ENCODE peak calls at places on chromosomes 12 and 14, in four cellular contexts. M is HepG2, E is K562, U is H1. B is an unnamed sample.
A peak's percentile ranks its signal among the peaks of the same experiment; 100 is the strongest.

GRCh38 chr12:55703976-55704761 is 3.5 kb downstream of the ITGA7 start:
- DNase-seq in M (no peak), E (no peak), U (no peak), B (peak; percentile 43)

GRCh38 chr12:47715877-47716548 is 9.3 kb downstream of the ENDOU start:
- DNase-seq in M (no peak), U (no peak), E (no peak), B (no peak)

GRCh38 chr12:131628766-131629448 is 82.0 kb upstream of the SFSWAP start:
- DNase-seq in U (no peak), E (no peak), M (no peak), B (no peak)

GRCh38 chr12:106113042-106113441 is 25.7 kb downstream of the NUAK1 start:
- DNase-seq in U (no peak), E (no peak), M (no peak), B (no peak)

GRCh38 chr12:94263011-94263786 is 114.8 kb downstream of the PLXNC1 start:
- DNase-seq in E (no peak), U (no peak), M (no peak), B (no peak)

GRCh38 chr14:74705607-74706006 is 7.3 kb downstream of the AREL1 start:
- DNase-seq in U (no peak), M (no peak), E (no peak), B (no peak)

GRCh38 chr14:64673748-64674147 is 30.5 kb upstream of the PLEKHG3 start:
- DNase-seq in E (no peak), U (no peak), M (no peak), B (no peak)

GRCh38 chr12:53754633-53755261 is 3.0 kb upstream of the CISTR start:
- DNase-seq in E (no peak), U (no peak), M (no peak), B (no peak)

GRCh38 chr12:106769546-106769945 is 4.9 kb upstream of the RIC8B start:
- DNase-seq in E (no peak), U (no peak), M (no peak), B (peak; percentile 52)

GRCh38 chr14:99872786-99873440 is 79.7 kb downstream of the EML1 start:
- DNase-seq in M (no peak), U (peak; percentile 57), E (no peak), B (no peak)

GRCh38 chr14:68908860-68909259 is 70.2 kb downstream of the ACTN1 start:
- DNase-seq in E (no peak), M (no peak), U (no peak), B (no peak)

GRCh38 chr12:22231078-22231477 is 103.4 kb downstream of the ST8SIA1 start:
- DNase-seq in U (no peak), M (no peak), E (no peak), B (no peak)

GRCh38 chr12:32877670-32878459 is 18.7 kb downstream of the PKP2 start:
- DNase-seq in E (no peak), M (no peak), U (no peak), B (no peak)

GRCh38 chr14:95424533-95424932 is 91.9 kb downstream of the SYNE3 start:
- DNase-seq in M (no peak), U (no peak), E (no peak), B (no peak)

GRCh38 chr14:60220917-60221316 is 28.1 kb upstream of the PPM1A start:
- DNase-seq in E (no peak), M (no peak), U (no peak), B (no peak)

GRCh38 chr14:25122188-25122587 is 72.2 kb upstream of the STXBP6 start:
- DNase-seq in U (no peak), E (no peak), M (no peak), B (no peak)

GRCh38 chr12:1540690-1541089 is 53.7 kb downstream of the FBXL14 start:
- DNase-seq in U (no peak), E (no peak), M (peak; percentile 31), B (no peak)

DNA sequence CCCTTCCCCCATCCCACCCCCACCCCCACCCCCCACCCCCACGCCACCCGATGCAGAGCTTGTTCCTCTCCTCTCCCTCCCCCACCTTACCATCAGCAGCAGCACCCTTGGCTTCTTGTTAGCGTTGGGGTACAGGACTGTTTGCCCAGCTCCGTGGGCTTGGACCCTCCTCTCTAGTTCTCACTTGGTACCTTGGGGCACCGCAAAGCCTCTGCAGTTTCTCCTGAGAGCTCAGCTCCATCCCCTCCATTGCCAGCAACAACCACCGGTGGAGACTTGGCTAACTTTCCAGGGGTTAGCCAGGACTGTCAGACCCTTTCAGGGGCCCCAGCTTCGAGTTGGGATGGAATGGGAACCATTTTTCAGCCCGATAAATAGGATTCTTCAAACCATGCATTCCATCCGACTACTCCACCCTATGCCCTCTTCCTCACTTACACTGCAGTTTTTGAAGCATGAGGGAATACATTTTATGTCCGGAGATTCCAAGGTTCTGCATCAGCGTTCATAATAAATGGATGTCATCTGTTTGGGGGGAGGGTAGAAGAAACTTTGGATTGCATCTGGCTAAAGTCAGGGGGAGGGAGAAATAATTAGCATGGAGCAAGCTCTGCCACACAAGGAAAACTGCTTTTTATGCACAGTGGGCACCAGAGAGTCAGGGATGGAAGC is 1.1 kb downstream of the SCN8A start:
- DNase-seq in E (no peak), U (no peak), M (no peak), B (no peak)
- TF ChIP-seq RNF2 in E (no peak), U (no peak), M (no peak), B (no peak)

DNA sequence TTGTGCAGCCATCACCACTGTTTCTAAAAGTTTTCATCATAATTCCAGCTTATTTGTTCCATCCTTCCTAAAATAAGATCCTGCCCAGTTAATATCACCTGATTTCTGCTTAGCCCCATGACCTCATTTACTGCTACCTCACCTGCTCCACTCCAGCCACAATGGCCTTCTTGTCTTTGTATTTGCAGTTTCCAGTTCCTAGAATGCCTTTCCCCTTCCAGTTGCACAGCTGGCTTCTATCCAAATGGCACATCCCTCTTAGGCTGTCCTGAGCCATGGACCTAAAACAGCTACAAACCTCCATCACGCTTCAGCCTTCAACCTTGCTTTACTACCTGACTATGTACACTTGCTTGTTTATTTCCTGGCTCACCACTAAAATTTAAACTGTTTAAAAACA is 6.5 kb upstream of the LGMN start:
- DNase-seq in E (no peak), U (no peak), M (peak; percentile 71), B (no peak)
- TF ChIP-seq RNF2 in E (no peak), U (no peak), M (no peak), B (no peak)

GRCh38 chr12:69653703-69654102 is 43.0 kb upstream of the LRRC10 start:
- DNase-seq in U (no peak), E (no peak), M (no peak), B (no peak)
- TF ChIP-seq RNF2 in U (no peak), E (no peak), M (no peak), B (no peak)

GRCh38 chr12:123829561-123829960 is 67.5 kb downstream of the DNAH10 start:
- DNase-seq in E (no peak), U (no peak), M (no peak), B (no peak)
- TF ChIP-seq RNF2 in E (no peak), U (no peak), M (peak; percentile 32), B (no peak)

GRCh38 chr12:122646568-122647220 is 56.5 kb downstream of the HCAR2 start:
- DNase-seq in U (no peak), E (no peak), M (no peak), B (no peak)
- TF ChIP-seq RNF2 in U (no peak), E (no peak), M (no peak), B (no peak)

DNA sequence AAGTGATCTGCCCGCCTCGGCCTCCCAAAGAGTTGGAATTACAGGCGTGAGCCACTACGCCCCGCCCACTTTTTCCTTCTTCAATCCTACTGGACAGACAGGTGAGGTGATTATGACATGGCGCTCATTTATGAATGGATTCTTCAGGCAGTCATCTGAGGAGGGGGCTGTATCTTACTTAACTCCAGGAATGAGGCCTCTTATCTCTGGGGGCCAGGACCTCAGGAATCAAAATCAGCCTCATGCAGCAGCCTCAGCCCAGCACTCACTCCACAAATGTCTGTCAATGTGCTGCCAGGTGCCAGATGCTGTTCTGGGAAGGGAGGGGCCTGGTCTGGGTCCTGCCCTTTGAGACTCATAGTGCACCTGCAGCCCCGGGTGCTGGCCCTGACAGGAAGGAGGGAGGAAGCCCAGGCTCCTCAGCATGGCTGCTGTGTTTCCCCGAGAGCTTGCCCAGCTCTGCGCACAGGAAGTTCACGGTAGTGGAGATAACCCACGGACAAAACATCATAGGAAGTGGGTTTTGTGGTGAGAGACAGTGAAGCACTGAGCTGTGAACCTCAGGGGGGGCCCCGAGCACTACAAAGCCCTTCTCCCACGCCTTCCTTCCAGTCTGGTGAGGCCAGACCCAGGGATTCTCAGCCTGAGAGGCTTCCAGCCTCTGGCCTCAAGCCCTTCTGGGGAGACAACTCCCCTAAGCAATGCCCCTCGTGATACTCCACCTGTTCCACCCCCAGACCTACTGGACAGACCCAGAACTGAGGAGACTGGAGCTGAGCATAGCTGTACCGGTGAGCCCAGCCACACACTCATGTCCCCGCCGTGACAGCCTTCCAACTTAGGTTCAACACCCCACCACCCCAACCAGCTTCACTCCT is 22.3 kb downstream of the GALNT6 start:
- DNase-seq in M (no peak), E (peak; percentile 84), U (no peak), B (no peak)
- TF ChIP-seq RNF2 in M (no peak), E (peak; percentile 60), U (no peak), B (no peak)

GRCh38 chr14:57921377-57921776 is 55.5 kb upstream of the SLC35F4 start:
- DNase-seq in M (no peak), E (no peak), U (no peak), B (no peak)

DNA sequence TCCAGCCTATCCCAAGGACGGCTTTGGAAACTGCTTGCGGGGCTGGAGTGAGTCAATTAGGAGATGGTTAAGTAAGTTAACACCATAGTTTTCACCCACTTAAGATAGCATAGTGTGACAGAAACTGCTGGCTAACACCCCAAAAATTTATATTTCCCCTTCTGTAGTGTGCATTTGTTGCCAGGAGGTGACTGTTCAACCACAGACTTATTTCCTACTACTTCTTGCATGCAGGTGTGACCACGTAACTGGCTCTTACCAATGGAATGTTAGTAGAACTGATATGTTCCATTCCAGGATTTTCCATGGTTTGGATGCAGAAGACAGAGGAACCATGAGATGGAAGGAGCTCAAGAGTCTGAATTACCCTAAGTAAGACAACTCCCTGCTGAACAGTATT is 52.9 kb upstream of the SLC35F4 start:
- DNase-seq in E (no peak), U (no peak), M (no peak), B (no peak)
- TF ChIP-seq RNF2 in E (no peak), U (no peak), M (no peak), B (no peak)

B was measured in A549.